ENCODE peak calls at places on chromosomes 7 and 10, in nine cellular contexts. T, K, X, Q, F, G, W, P and S are unnamed samples.
A peak's percentile ranks its signal among the peaks of the same experiment; 100 is the strongest.

GRCh38 chr7:34488766-34489165 is 169.3 kb upstream of the NPSR1 start:
- DNase-seq in T (no peak), K (no peak), X (no peak), Q (no peak), F (no peak), G (no peak), W (no peak), P (no peak), S (no peak)

GRCh38 chr10:107986571-107986970 is 822.1 kb upstream of the SORCS1 start:
- DNase-seq in T (no peak), K (no peak), X (no peak), Q (no peak), F (no peak), G (no peak), W (no peak), P (no peak), S (no peak)

GRCh38 chr10:114634607-114634974 is 23.5 kb downstream of the ABLIM1 start:
- DNase-seq in T (no peak), K (peak; percentile 46), X (peak; percentile 74), Q (peak; percentile 79), F (no peak), G (peak; percentile 54), W (peak; percentile 93), P (peak; percentile 95), S (peak; percentile 78)

GRCh38 chr7:5441840-5442513 is 18.3 kb upstream of the TNRC18 start:
- DNase-seq in T (no peak), K (no peak), X (no peak), Q (no peak), F (no peak), G (no peak), W (no peak), P (no peak), S (no peak)

GRCh38 chr10:125158528-125159485 is 1.6 kb downstream of the CTBP2 start:
- DNase-seq in T (peak; percentile 71), K (peak; percentile 65), X (peak; percentile 76), Q (peak; percentile 67), F (no peak), G (peak; percentile 71), W (peak; percentile 54), P (peak; percentile 60), S (peak; percentile 82)

GRCh38 chr10:117547301-117548153 is 5.0 kb downstream of the EMX2 start:
- DNase-seq in T (no peak), K (no peak), X (no peak), Q (no peak), F (no peak), G (no peak), W (no peak), P (no peak), S (no peak)

GRCh38 chr7:121605297-121605640 is 209.2 kb upstream of the FAM3C start:
- DNase-seq in T (no peak), K (no peak), X (no peak), Q (no peak), F (no peak), G (no peak), W (peak; percentile 6), P (no peak), S (no peak)

GRCh38 chr10:58152698-58153263 is 114.9 kb downstream of the IPMK start:
- DNase-seq in T (peak; percentile 59), K (no peak), X (peak; percentile 36), Q (peak; percentile 18), F (peak; percentile 70), G (peak; percentile 18), W (peak; percentile 53), P (no peak), S (no peak)

GRCh38 chr10:122363722-122364463 is 10.6 kb upstream of the PLEKHA1 start:
- DNase-seq in T (no peak), K (no peak), X (no peak), Q (no peak), F (no peak), G (no peak), W (no peak), P (peak; percentile 10), S (peak; percentile 46)

GRCh38 chr10:79293841-79294705 is 53.2 kb upstream of the PPIF start:
- DNase-seq in T (no peak), K (no peak), X (peak; percentile 88), Q (no peak), F (no peak), G (no peak), W (peak; percentile 72), P (no peak), S (no peak)

GRCh38 chr7:43735403-43735801 is 6.1 kb upstream of the COA1 start:
- DNase-seq in T (no peak), K (no peak), X (no peak), Q (no peak), F (no peak), G (no peak), W (no peak), P (no peak), S (no peak)

GRCh38 chr7:34747176-34747781 is 89.3 kb downstream of the NPSR1 start:
- DNase-seq in T (no peak), K (no peak), X (no peak), Q (no peak), F (no peak), G (no peak), W (no peak), P (no peak), S (no peak)

GRCh38 chr10:95480901-95481491 is 80.2 kb downstream of the SORBS1 start:
- DNase-seq in T (no peak), K (no peak), X (no peak), Q (no peak), F (no peak), G (no peak), W (no peak), P (no peak), S (no peak)

GRCh38 chr7:94277236-94277635 is 117.5 kb upstream of the COL1A2 start:
- DNase-seq in T (no peak), K (no peak), X (no peak), Q (no peak), F (no peak), G (no peak), W (no peak), P (no peak), S (no peak)

GRCh38 chr7:94276797-94277196 is 117.9 kb upstream of the COL1A2 start:
- DNase-seq in T (no peak), K (no peak), X (no peak), Q (no peak), F (peak; percentile 37), G (no peak), W (peak; percentile 59), P (no peak), S (no peak)

GRCh38 chr7:94272821-94273583 is 121.7 kb upstream of the COL1A2 start:
- DNase-seq in T (no peak), K (no peak), X (no peak), Q (no peak), F (no peak), G (no peak), W (peak; percentile 30), P (no peak), S (no peak)

GRCh38 chr7:94276046-94276445 is 118.6 kb upstream of the COL1A2 start:
- DNase-seq in T (no peak), K (no peak), X (no peak), Q (no peak), F (no peak), G (no peak), W (no peak), P (no peak), S (no peak)

DNA sequence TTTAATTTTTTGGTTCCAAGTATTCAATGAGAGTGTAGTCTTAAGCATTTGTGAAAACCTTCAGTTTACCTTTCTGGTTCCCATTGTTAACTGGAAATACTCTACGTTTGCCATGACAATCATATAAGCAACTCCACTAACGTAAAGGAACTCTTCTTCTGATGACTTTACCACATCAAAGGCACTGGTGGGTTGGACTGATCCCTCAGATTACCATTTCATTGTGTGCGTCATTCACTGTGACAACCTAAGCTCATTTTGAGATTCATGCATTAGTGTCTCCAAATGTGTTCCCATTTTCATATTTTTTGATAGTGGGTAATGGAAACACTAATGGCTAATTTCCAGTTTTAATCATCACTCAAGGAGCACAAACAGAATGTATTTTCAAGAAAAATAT is 119.9 kb upstream of the COL1A2 start:
- DNase-seq in T (no peak), K (no peak), X (no peak), Q (no peak), F (no peak), G (no peak), W (no peak), P (no peak), S (no peak)
- H3K9me3 ChIP-seq in T (no peaks in the 10 kb centered on the region), K (no peaks in the 10 kb centered on the region), X (no peaks in the 10 kb centered on the region), Q (no peaks in the 10 kb centered on the region), F (no peaks in the 10 kb centered on the region), G (no peaks in the 10 kb centered on the region), W (no peaks in the 10 kb centered on the region), P (no peaks in the 10 kb centered on the region), S (no peaks in the 10 kb centered on the region)

GRCh38 chr7:140348161-140348849 is 50.0 kb downstream of the SLC37A3 start:
- DNase-seq in T (no peak), K (no peak), X (no peak), Q (no peak), F (no peak), G (no peak), W (peak; percentile 65), P (no peak), S (no peak)
- H3K36me3 ChIP-seq in T (no peaks in the 10 kb centered on the region), K (peaks cover 91% of the 10 kb centered on the region), X (peaks cover 89% of the 10 kb centered on the region), Q (peaks cover 91% of the 10 kb centered on the region), F (peaks cover 45% of the 10 kb centered on the region), G (peaks cover 51% of the 10 kb centered on the region), W (peaks cover 23% of the 10 kb centered on the region), P (peaks cover 43% of the 10 kb centered on the region), S (peaks cover 14% of the 10 kb centered on the region)

DNA sequence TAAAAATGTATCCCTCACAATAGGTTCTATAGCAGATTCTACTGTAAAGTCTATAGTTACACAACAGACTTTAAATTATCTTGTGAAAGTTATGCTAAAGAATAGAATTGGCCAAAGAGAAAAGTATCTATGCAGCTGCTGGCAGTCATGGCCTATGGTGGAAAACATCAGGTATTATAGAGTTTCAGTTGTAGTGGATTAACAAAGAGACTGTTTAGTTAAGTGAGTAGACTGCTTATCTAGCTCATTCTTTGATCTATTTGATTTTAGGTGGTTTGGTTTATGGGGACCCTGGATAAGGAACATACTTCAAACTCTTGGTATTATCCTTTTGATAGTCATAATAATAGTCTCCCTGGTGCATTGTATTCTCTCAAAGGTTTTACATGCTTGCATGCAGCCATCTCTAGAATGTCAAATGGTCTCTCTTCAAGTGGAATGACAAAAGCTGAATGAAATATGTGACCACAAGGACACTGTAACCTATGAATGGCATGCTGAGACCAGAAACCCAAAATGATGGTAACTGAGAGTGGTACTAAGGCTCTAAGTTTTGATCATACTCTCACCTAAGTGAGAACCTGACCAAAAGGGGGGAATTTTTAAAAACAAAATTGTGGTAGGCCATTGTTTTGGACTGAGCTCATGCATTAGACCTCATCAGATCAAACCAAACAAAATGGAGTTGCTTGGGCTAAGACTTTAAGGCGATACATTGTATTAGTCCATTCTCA is 54.9 kb upstream of the NAMPT start:
- DNase-seq in T (no peak), K (no peak), X (no peak), Q (no peak), F (no peak), G (no peak), W (no peak), P (no peak), S (no peak)
- H3K9me3 ChIP-seq in T (no peaks in the 10 kb centered on the region), K (peaks cover 40% of the 10 kb centered on the region), X (peaks cover 32% of the 10 kb centered on the region), Q (peaks cover 55% of the 10 kb centered on the region), F (peaks cover 9% of the 10 kb centered on the region), G (peaks cover 60% of the 10 kb centered on the region), W (peaks cover 17% of the 10 kb centered on the region), P (peaks cover 6% of the 10 kb centered on the region), S (peaks cover 2% of the 10 kb centered on the region)

DNA sequence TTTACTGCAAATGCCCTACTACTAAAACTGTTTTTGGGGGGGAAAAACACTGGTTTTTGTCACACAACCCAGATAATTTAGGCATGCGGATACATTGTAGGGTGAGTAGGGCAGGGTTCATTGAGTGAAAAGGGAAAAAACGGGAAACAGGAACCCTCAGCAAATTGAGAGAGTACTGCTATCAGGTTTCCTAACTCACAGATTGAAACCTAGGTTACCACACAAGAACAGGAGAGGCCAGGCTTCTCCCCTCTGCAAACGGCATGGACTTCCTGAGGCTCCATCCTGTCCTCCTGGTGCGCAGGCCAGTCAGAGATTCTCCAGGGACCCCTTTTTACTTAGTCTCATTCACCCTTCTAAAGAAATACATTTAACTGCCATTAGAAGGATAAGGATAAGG is 30.6 kb downstream of the AVL9 start:
- DNase-seq in T (no peak), K (no peak), X (no peak), Q (no peak), F (no peak), G (no peak), W (no peak), P (no peak), S (no peak)
- H3K36me3 ChIP-seq in T (no peaks in the 10 kb centered on the region), K (no peaks in the 10 kb centered on the region), X (no peaks in the 10 kb centered on the region), Q (peaks cover 6% of the 10 kb centered on the region), F (no peaks in the 10 kb centered on the region), G (no peaks in the 10 kb centered on the region), W (peaks cover 3% of the 10 kb centered on the region), P (peaks cover 24% of the 10 kb centered on the region), S (no peaks in the 10 kb centered on the region)